ENCODE peak calls at places on chromosomes 1 and 21, in five cellular contexts. R is K562, T is HepG2, K is A549, U is SK-N-SH. L is an unnamed sample.

GRCh38 chr1:82464362-82464931 is 663.7 kb downstream of the ADGRL2 start:
- DNase-seq in R (no peak), T (no peak), K (no peak), U (no peak), L (no peak)

GRCh38 chr1:204190212-204191211 is 5.8 kb downstream of the KISS1 start:
- DNase-seq in R (no peak), T (peak; percentile 60), K (no peak), U (no peak), L (no peak)

GRCh38 chr1:2377751-2378440 is 13.5 kb downstream of the MORN1 start:
- DNase-seq in R (no peak), T (no peak), K (no peak), U (no peak), L (peak; percentile 57)

GRCh38 chr1:187763976-187764375 is 935.2 kb downstream of the PLA2G4A start:
- DNase-seq in R (no peak), T (no peak), K (no peak), U (no peak), L (no peak)

GRCh38 chr21:42113926-42114409 is 42.9 kb downstream of the UMODL1 start:
- DNase-seq in R (no peak), T (peak; percentile 72), K (peak; percentile 32), U (no peak), L (no peak)

GRCh38 chr1:157138220-157139124 is at the start of gene ETV3:
- DNase-seq in R (peak; percentile 92), T (peak; percentile 83), K (peak; percentile 90), U (peak; percentile 95), L (peak; percentile 97)

GRCh38 chr1:94974224-94974623 is 47.3 kb upstream of the CNN3 start:
- DNase-seq in R (no peak), T (no peak), K (no peak), U (no peak), L (no peak)

GRCh38 chr1:79110749-79111148 is 104.2 kb upstream of the ADGRL4 start:
- DNase-seq in R (no peak), T (no peak), K (no peak), U (no peak), L (no peak)

GRCh38 chr1:114156538-114157274 is 3.0 kb upstream of the SYT6 start:
- DNase-seq in R (no peak), T (no peak), K (no peak), U (no peak), L (no peak)

GRCh38 chr1:30966690-30967369 is 58.3 kb upstream of the SDC3 start:
- DNase-seq in R (peak; percentile 27), T (peak; percentile 20), K (no peak), U (peak; percentile 80), L (no peak)

GRCh38 chr1:107952989-107953388 is 12.0 kb downstream of the VAV3 start:
- DNase-seq in R (no peak), T (no peak), K (no peak), U (no peak), L (no peak)

GRCh38 chr21:44482581-44483287 is 27.4 kb downstream of the LRRC3 start:
- DNase-seq in R (no peak), T (peak; percentile 99), K (no peak), U (no peak), L (no peak)

GRCh38 chr1:3000214-3000613 is 21.1 kb upstream of the ACTRT2 start:
- DNase-seq in R (no peak), T (no peak), K (no peak), U (no peak), L (peak; percentile 55)

GRCh38 chr1:19205403-19205802 is 4.7 kb downstream of the UBR4 start:
- DNase-seq in R (no peak), T (no peak), K (no peak), U (no peak), L (no peak)

GRCh38 chr21:46142581-46143473 is 12.6 kb downstream of the FTCD start:
- DNase-seq in R (no peak), T (no peak), K (no peak), U (no peak), L (peak; percentile 59)

GRCh38 chr1:183655562-183656075 is 2.5 kb upstream of the APOBEC4 start:
- DNase-seq in R (peak; percentile 78), T (peak; percentile 67), K (peak; percentile 74), U (peak; percentile 82), L (peak; percentile 91)

GRCh38 chr1:116716391-116716790 is 37.8 kb upstream of the CD2 start:
- DNase-seq in R (no peak), T (no peak), K (no peak), U (no peak), L (no peak)

GRCh38 chr1:91549041-91549735 is 48.5 kb downstream of the CDC7 start:
- DNase-seq in R (no peak), T (no peak), K (no peak), U (no peak), L (no peak)

GRCh38 chr1:231315887-231316286 is 21.8 kb downstream of the EXOC8 start:
- DNase-seq in R (peak; percentile 62), T (peak; percentile 51), K (peak; percentile 33), U (peak; percentile 66), L (no peak)

GRCh38 chr1:59163268-59164092 is 133.4 kb upstream of the FGGY start:
- DNase-seq in R (no peak), T (no peak), K (no peak), U (no peak), L (no peak)

GRCh38 chr1:48777219-48777895 is 666 bp upstream of the BEND5 start:
- DNase-seq in R (no peak), T (no peak), K (no peak), U (peak; percentile 50), L (no peak)

GRCh38 chr21:16911166-16911607 is 601.7 kb upstream of the CXADR start:
- DNase-seq in R (no peak), T (no peak), K (no peak), U (peak; percentile 17), L (no peak)

GRCh38 chr1:198929961-198930599 is 291.2 kb downstream of the PTPRC start:
- DNase-seq in R (no peak), T (no peak), K (no peak), U (no peak), L (no peak)

GRCh38 chr1:19405761-19406481 is 79.4 kb downstream of the CAPZB start:
- DNase-seq in R (no peak), T (no peak), K (no peak), U (peak; percentile 72), L (no peak)

GRCh38 chr1:98988906-98989603 is 15.6 kb downstream of the PLPPR5 start:
- DNase-seq in R (no peak), T (no peak), K (no peak), U (no peak), L (no peak)

GRCh38 chr1:100627018-100627716 is 89.2 kb downstream of the GPR88 start:
- DNase-seq in R (no peak), T (no peak), K (no peak), U (no peak), L (no peak)

GRCh38 chr1:111227875-111228747 is 598 bp downstream of the CHI3L2 start:
- DNase-seq in R (no peak), T (peak; percentile 96), K (peak; percentile 28), U (no peak), L (no peak)

GRCh38 chr1:239930646-239931262 is 160.9 kb upstream of the FMN2 start:
- DNase-seq in R (no peak), T (no peak), K (no peak), U (no peak), L (no peak)

GRCh38 chr1:33140153-33141149 is 41.4 kb downstream of the TRIM62 start:
- DNase-seq in R (no peak), T (peak; percentile 32), K (no peak), U (no peak), L (no peak)

DNA sequence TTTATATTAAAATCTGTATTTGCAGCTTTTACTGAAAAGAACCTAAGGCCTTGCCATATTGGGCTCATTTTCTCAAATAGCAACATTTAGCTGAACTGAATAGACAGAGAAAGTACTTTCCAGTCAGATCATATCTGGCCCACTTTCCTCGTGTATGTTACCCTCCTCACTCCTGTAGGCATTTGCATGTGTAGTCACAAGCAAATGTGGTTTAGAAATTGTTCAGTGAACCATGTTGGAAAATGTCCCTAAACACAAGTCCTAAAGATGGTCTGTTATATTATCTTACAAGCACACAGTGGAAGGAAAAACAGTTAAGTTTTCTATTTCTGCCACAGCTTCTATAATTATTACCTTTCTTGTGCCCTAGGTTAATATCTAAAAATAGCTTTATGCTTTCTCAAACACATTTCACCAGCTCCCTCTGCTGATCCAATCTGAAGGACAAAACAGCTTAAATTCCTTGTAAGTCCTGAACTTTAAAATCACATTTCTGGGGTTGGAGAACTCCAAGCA is 606 bp upstream of the FMO4 start:
- DNase-seq in R (no peak), T (no peak), K (no peak), U (no peak), L (no peak)
- H3K4me3 ChIP-seq in R (no peak overlapping the region), T (no peak overlapping the region), K (no peak overlapping the region), U (no peak overlapping the region), L (peak overlapping the region; percentile 33)

GRCh38 chr1:112618114-112618720 is 724 bp downstream of the ST7L start:
- DNase-seq in R (peak; percentile 29), T (no peak), K (no peak), U (peak; percentile 19), L (no peak)
- TF ChIP-seq EP300 in R (no peak), T (no peak), K (no peak), U (no peak), L (no peak)

GRCh38 chr1:211698161-211699026 is 23.0 kb upstream of the NEK2 start:
- DNase-seq in R (peak; percentile 90), T (peak; percentile 74), K (peak; percentile 81), U (peak; percentile 86), L (peak; percentile 79)
- H3K4me3 ChIP-seq in R (no peak overlapping the region), T (peak overlapping the region; percentile 70), K (no peak overlapping the region), U (no peak overlapping the region), L (peak overlapping the region; percentile 30)

GRCh38 chr1:92768286-92768685 is 16.6 kb downstream of the EVI5 start:
- DNase-seq in R (no peak), T (no peak), K (no peak), U (no peak), L (no peak)
- TF ChIP-seq EP300 in R (no peak), T (no peak), K (no peak), U (no peak), L (no peak)

GRCh38 chr1:60866884-60867648 is 215.3 kb upstream of the NFIA start:
- DNase-seq in R (no peak), T (no peak), K (no peak), U (no peak), L (no peak)
- H3K4me3 ChIP-seq in R (no peak overlapping the region), T (no peak overlapping the region), K (no peak overlapping the region), U (peak overlapping the region; percentile 41), L (no peak overlapping the region)

GRCh38 chr1:234613128-234613875 is 3.3 kb upstream of the IRF2BP2 start:
- DNase-seq in R (no peak), T (peak; percentile 55), K (no peak), U (no peak), L (no peak)
- TF ChIP-seq EP300 in R (peak; percentile 43), T (peak; percentile 71), K (peak; percentile 69), U (no peak), L (no peak)

GRCh38 chr1:226734611-226735153 is 4.4 kb downstream of the ITPKB start:
- DNase-seq in R (no peak), T (no peak), K (no peak), U (no peak), L (no peak)
- H3K4me3 ChIP-seq in R (no peak overlapping the region), T (no peak overlapping the region), K (no peak overlapping the region), U (no peak overlapping the region), L (peak overlapping the region; percentile 88)

L was measured in sigmoid colon.